ENCODE peak calls at places on chromosomes 16 and 17, in seven cellular contexts. One of them, this sample, is unnamed.
A peak's percentile ranks its signal among the peaks of the same experiment; 100 is the strongest.

GRCh38 chr16:81693467-81694303 is 85.4 kb upstream of the PLCG2 start:
- DNase-seq in AG04450: no peak
- DNase-seq in RWPE2: peak; percentile 51
- DNase-seq in CD8-positive, alpha-beta memory T cell: no peak
- DNase-seq in right cardiac atrium: peak; percentile 33
- DNase-seq in fibroblast of mammary gland: no peak
- DNase-seq in cardiac muscle cell: no peak
- DNase-seq in this sample: no peak

GRCh38 chr17:30422171-30422570 is 43.4 kb downstream of the CPD start:
- DNase-seq in AG04450: no peak
- DNase-seq in RWPE2: no peak
- DNase-seq in CD8-positive, alpha-beta memory T cell: no peak
- DNase-seq in right cardiac atrium: no peak
- DNase-seq in fibroblast of mammary gland: no peak
- DNase-seq in cardiac muscle cell: peak; percentile 60
- DNase-seq in this sample: no peak

GRCh38 chr16:85136705-85137322 is 24.5 kb upstream of the CIBAR2 start:
- DNase-seq in AG04450: no peak
- DNase-seq in RWPE2: no peak
- DNase-seq in CD8-positive, alpha-beta memory T cell: no peak
- DNase-seq in right cardiac atrium: no peak
- DNase-seq in fibroblast of mammary gland: peak; percentile 85
- DNase-seq in cardiac muscle cell: peak; percentile 74
- DNase-seq in this sample: no peak

GRCh38 chr17:56891751-56892150 is 22.1 kb downstream of the TRIM25 start:
- DNase-seq in AG04450: no peak
- DNase-seq in RWPE2: no peak
- DNase-seq in CD8-positive, alpha-beta memory T cell: peak; percentile 48
- DNase-seq in right cardiac atrium: peak; percentile 75
- DNase-seq in fibroblast of mammary gland: no peak
- DNase-seq in cardiac muscle cell: peak; percentile 26
- DNase-seq in this sample: peak; percentile 39

GRCh38 chr17:59845595-59846390 is 47.0 kb downstream of the TUBD1 start:
- DNase-seq in AG04450: no peak
- DNase-seq in RWPE2: peak; percentile 87
- DNase-seq in CD8-positive, alpha-beta memory T cell: no peak
- DNase-seq in right cardiac atrium: no peak
- DNase-seq in fibroblast of mammary gland: peak; percentile 91
- DNase-seq in cardiac muscle cell: peak; percentile 74
- DNase-seq in this sample: no peak

GRCh38 chr17:80845863-80846671 is 145.6 kb upstream of the CHMP6 start:
- DNase-seq in AG04450: no peak
- DNase-seq in RWPE2: peak; percentile 51
- DNase-seq in CD8-positive, alpha-beta memory T cell: no peak
- DNase-seq in right cardiac atrium: no peak
- DNase-seq in fibroblast of mammary gland: no peak
- DNase-seq in cardiac muscle cell: no peak
- DNase-seq in this sample: no peak

GRCh38 chr17:7523033-7523432 is 25.8 kb upstream of the TNFSF12 start:
- DNase-seq in AG04450: no peak
- DNase-seq in RWPE2: no peak
- DNase-seq in CD8-positive, alpha-beta memory T cell: peak; percentile 31
- DNase-seq in right cardiac atrium: peak; percentile 69
- DNase-seq in fibroblast of mammary gland: peak; percentile 20
- DNase-seq in cardiac muscle cell: peak; percentile 22
- DNase-seq in this sample: peak; percentile 35

GRCh38 chr16:2531371-2531695 is at the start of gene CEMP1:
- DNase-seq in AG04450: no peak
- DNase-seq in RWPE2: no peak
- DNase-seq in CD8-positive, alpha-beta memory T cell: no peak
- DNase-seq in right cardiac atrium: no peak
- DNase-seq in fibroblast of mammary gland: no peak
- DNase-seq in cardiac muscle cell: no peak
- DNase-seq in this sample: peak; percentile 52

GRCh38 chr16:48497932-48498760 is 111.8 kb downstream of the N4BP1 start:
- DNase-seq in AG04450: no peak
- DNase-seq in RWPE2: no peak
- DNase-seq in CD8-positive, alpha-beta memory T cell: no peak
- DNase-seq in right cardiac atrium: peak; percentile 62
- DNase-seq in fibroblast of mammary gland: no peak
- DNase-seq in cardiac muscle cell: no peak
- DNase-seq in this sample: no peak

GRCh38 chr16:81451753-81452680 is 7.4 kb downstream of the CMIP start:
- DNase-seq in AG04450: no peak
- DNase-seq in RWPE2: no peak
- DNase-seq in CD8-positive, alpha-beta memory T cell: no peak
- DNase-seq in right cardiac atrium: peak; percentile 71
- DNase-seq in fibroblast of mammary gland: no peak
- DNase-seq in cardiac muscle cell: peak; percentile 36
- DNase-seq in this sample: peak; percentile 54

GRCh38 chr17:40561294-40561870 is 3.9 kb downstream of the CCR7 start:
- DNase-seq in AG04450: no peak
- DNase-seq in RWPE2: no peak
- DNase-seq in CD8-positive, alpha-beta memory T cell: no peak
- DNase-seq in right cardiac atrium: no peak
- DNase-seq in fibroblast of mammary gland: no peak
- DNase-seq in cardiac muscle cell: no peak
- DNase-seq in this sample: no peak

GRCh38 chr16:66262253-66263167 is 104.0 kb upstream of the CDH5 start:
- DNase-seq in AG04450: no peak
- DNase-seq in RWPE2: peak; percentile 29
- DNase-seq in CD8-positive, alpha-beta memory T cell: no peak
- DNase-seq in right cardiac atrium: peak; percentile 85
- DNase-seq in fibroblast of mammary gland: peak; percentile 80
- DNase-seq in cardiac muscle cell: peak; percentile 54
- DNase-seq in this sample: no peak

GRCh38 chr16:49631521-49632041 is 224.3 kb downstream of the ZNF423 start:
- DNase-seq in AG04450: no peak
- DNase-seq in RWPE2: no peak
- DNase-seq in CD8-positive, alpha-beta memory T cell: no peak
- DNase-seq in right cardiac atrium: peak; percentile 47
- DNase-seq in fibroblast of mammary gland: peak; percentile 38
- DNase-seq in cardiac muscle cell: peak; percentile 59
- DNase-seq in this sample: no peak

GRCh38 chr16:28166394-28167208 is 45.2 kb downstream of the XPO6 start:
- DNase-seq in AG04450: no peak
- DNase-seq in RWPE2: no peak
- DNase-seq in CD8-positive, alpha-beta memory T cell: no peak
- DNase-seq in right cardiac atrium: no peak
- DNase-seq in fibroblast of mammary gland: peak; percentile 73
- DNase-seq in cardiac muscle cell: no peak
- DNase-seq in this sample: no peak

GRCh38 chr16:1081734-1082265 is 9.3 kb downstream of the SSTR5 start:
- DNase-seq in AG04450: no peak
- DNase-seq in RWPE2: no peak
- DNase-seq in CD8-positive, alpha-beta memory T cell: no peak
- DNase-seq in right cardiac atrium: no peak
- DNase-seq in fibroblast of mammary gland: no peak
- DNase-seq in cardiac muscle cell: no peak
- DNase-seq in this sample: no peak

GRCh38 chr17:44795928-44796327 is 34.2 kb downstream of the GJC1 start:
- DNase-seq in AG04450: no peak
- DNase-seq in RWPE2: no peak
- DNase-seq in CD8-positive, alpha-beta memory T cell: no peak
- DNase-seq in right cardiac atrium: peak; percentile 35
- DNase-seq in fibroblast of mammary gland: no peak
- DNase-seq in cardiac muscle cell: no peak
- DNase-seq in this sample: no peak

GRCh38 chr17:57408064-57408811 is 151.9 kb downstream of the MSI2 start:
- DNase-seq in AG04450: no peak
- DNase-seq in RWPE2: no peak
- DNase-seq in CD8-positive, alpha-beta memory T cell: no peak
- DNase-seq in right cardiac atrium: no peak
- DNase-seq in fibroblast of mammary gland: no peak
- DNase-seq in cardiac muscle cell: no peak
- DNase-seq in this sample: peak; percentile 14

GRCh38 chr16:81702506-81702905 is 76.6 kb upstream of the PLCG2 start:
- DNase-seq in AG04450: no peak
- DNase-seq in RWPE2: no peak
- DNase-seq in CD8-positive, alpha-beta memory T cell: no peak
- DNase-seq in right cardiac atrium: no peak
- DNase-seq in fibroblast of mammary gland: no peak
- DNase-seq in cardiac muscle cell: no peak
- DNase-seq in this sample: no peak

GRCh38 chr17:19652595-19652994 is 4.0 kb downstream of the ALDH3A2 start:
- DNase-seq in AG04450: no peak
- DNase-seq in RWPE2: no peak
- DNase-seq in CD8-positive, alpha-beta memory T cell: no peak
- DNase-seq in right cardiac atrium: peak; percentile 57
- DNase-seq in fibroblast of mammary gland: peak; percentile 44
- DNase-seq in cardiac muscle cell: peak; percentile 64
- DNase-seq in this sample: no peak

GRCh38 chr17:10807704-10808128 is 3.8 kb upstream of the TMEM238L start:
- DNase-seq in AG04450: no peak
- DNase-seq in RWPE2: no peak
- DNase-seq in CD8-positive, alpha-beta memory T cell: no peak
- DNase-seq in right cardiac atrium: no peak
- DNase-seq in fibroblast of mammary gland: no peak
- DNase-seq in cardiac muscle cell: no peak
- DNase-seq in this sample: no peak

GRCh38 chr16:72961115-72961832 is 86.7 kb downstream of the ZFHX3 start:
- DNase-seq in AG04450: no peak
- DNase-seq in RWPE2: no peak
- DNase-seq in CD8-positive, alpha-beta memory T cell: no peak
- DNase-seq in right cardiac atrium: no peak
- DNase-seq in fibroblast of mammary gland: peak; percentile 34
- DNase-seq in cardiac muscle cell: peak; percentile 14
- DNase-seq in this sample: no peak

GRCh38 chr17:74446551-74447500 is 14.9 kb downstream of the GPRC5C start:
- DNase-seq in AG04450: no peak
- DNase-seq in RWPE2: peak; percentile 66
- DNase-seq in CD8-positive, alpha-beta memory T cell: no peak
- DNase-seq in right cardiac atrium: peak; percentile 89
- DNase-seq in fibroblast of mammary gland: peak; percentile 54
- DNase-seq in cardiac muscle cell: peak; percentile 61
- DNase-seq in this sample: no peak

GRCh38 chr16:27169511-27170071 is 33.7 kb upstream of the KDM8 start:
- DNase-seq in AG04450: peak; percentile 53
- DNase-seq in RWPE2: no peak
- DNase-seq in CD8-positive, alpha-beta memory T cell: peak; percentile 60
- DNase-seq in right cardiac atrium: no peak
- DNase-seq in fibroblast of mammary gland: peak; percentile 57
- DNase-seq in cardiac muscle cell: peak; percentile 95
- DNase-seq in this sample: peak; percentile 85

GRCh38 chr16:86520317-86521210 is 10.2 kb downstream of the FOXF1 start:
- DNase-seq in AG04450: no peak
- DNase-seq in RWPE2: no peak
- DNase-seq in CD8-positive, alpha-beta memory T cell: no peak
- DNase-seq in right cardiac atrium: no peak
- DNase-seq in fibroblast of mammary gland: no peak
- DNase-seq in cardiac muscle cell: no peak
- DNase-seq in this sample: no peak
- H3K4me3 ChIP-seq in AG04450: peak overlapping the region; percentile 42
- H3K4me3 ChIP-seq in RWPE2: no peak overlapping the region
- H3K4me3 ChIP-seq in CD8-positive, alpha-beta memory T cell: no peak overlapping the region
- H3K4me3 ChIP-seq in right cardiac atrium: no peak overlapping the region
- H3K4me3 ChIP-seq in fibroblast of mammary gland: no peak overlapping the region
- H3K4me3 ChIP-seq in cardiac muscle cell: no peak overlapping the region
- H3K4me3 ChIP-seq in this sample: no peak overlapping the region

DNA sequence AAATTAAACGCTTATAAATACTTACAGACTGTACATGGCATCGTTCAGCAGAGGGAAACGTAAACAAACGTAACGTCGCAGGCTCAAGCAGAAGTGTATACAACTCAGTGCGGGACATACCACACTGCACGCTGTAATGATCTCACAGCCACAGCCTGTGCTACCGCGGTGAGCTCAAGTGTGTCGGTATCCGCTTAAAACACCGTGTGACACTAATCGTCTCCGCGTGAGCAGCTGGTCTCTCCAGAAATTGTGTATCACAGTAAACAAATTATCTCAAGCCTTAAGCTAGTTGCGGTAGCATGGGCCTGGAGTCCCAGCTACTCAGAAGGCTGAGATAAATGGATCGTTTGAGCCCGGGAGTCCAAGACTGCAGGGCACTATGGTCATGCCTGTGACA is 115.3 kb downstream of the ANKRD11 start:
- DNase-seq in AG04450: no peak
- DNase-seq in RWPE2: no peak
- DNase-seq in CD8-positive, alpha-beta memory T cell: no peak
- DNase-seq in right cardiac atrium: no peak
- DNase-seq in fibroblast of mammary gland: no peak
- DNase-seq in cardiac muscle cell: no peak
- DNase-seq in this sample: no peak
- H3K4me3 ChIP-seq in AG04450: no peak overlapping the region
- H3K4me3 ChIP-seq in RWPE2: no peak overlapping the region
- H3K4me3 ChIP-seq in CD8-positive, alpha-beta memory T cell: no peak overlapping the region
- H3K4me3 ChIP-seq in right cardiac atrium: no peak overlapping the region
- H3K4me3 ChIP-seq in fibroblast of mammary gland: no peak overlapping the region
- H3K4me3 ChIP-seq in cardiac muscle cell: no peak overlapping the region
- H3K4me3 ChIP-seq in this sample: no peak overlapping the region

DNA sequence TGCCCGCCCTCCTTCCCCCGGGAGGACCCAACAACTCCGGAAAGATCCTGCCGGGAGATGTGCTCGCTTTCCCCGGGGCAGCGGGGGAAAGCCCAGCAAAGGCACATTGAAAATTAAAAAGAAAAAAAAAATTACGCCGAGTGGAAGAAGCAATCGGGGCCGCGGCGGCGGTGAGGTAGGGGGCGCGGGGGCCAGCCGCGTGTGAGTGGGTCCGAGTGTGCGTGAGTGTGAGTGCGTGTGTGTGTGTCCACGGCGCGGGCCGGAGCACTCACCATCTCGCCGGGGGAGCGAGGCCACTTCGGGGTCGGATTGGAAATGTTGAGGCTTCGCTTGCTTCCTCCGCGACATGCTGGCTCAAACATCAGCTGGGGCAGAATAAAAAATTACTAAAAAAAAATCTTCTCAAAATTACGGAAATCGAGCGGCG is at the start of gene SALL1:
- DNase-seq in AG04450: no peak
- DNase-seq in RWPE2: no peak
- DNase-seq in CD8-positive, alpha-beta memory T cell: no peak
- DNase-seq in right cardiac atrium: no peak
- DNase-seq in fibroblast of mammary gland: peak; percentile 25
- DNase-seq in cardiac muscle cell: peak; percentile 23
- DNase-seq in this sample: no peak
- H3K4me3 ChIP-seq in AG04450: peak within 1 kb of the TSS; percentile 82
- H3K4me3 ChIP-seq in RWPE2: peak within 1 kb of the TSS; percentile 9
- H3K4me3 ChIP-seq in CD8-positive, alpha-beta memory T cell: no peak within 1 kb of the TSS
- H3K4me3 ChIP-seq in right cardiac atrium: peak within 1 kb of the TSS; percentile 69
- H3K4me3 ChIP-seq in fibroblast of mammary gland: peak within 1 kb of the TSS; percentile 81
- H3K4me3 ChIP-seq in cardiac muscle cell: peak within 1 kb of the TSS; percentile 68
- H3K4me3 ChIP-seq in this sample: no peak within 1 kb of the TSS

GRCh38 chr16:88701541-88702363 is 4.5 kb downstream of the RNF166 start:
- DNase-seq in AG04450: no peak
- DNase-seq in RWPE2: no peak
- DNase-seq in CD8-positive, alpha-beta memory T cell: no peak
- DNase-seq in right cardiac atrium: no peak
- DNase-seq in fibroblast of mammary gland: no peak
- DNase-seq in cardiac muscle cell: no peak
- DNase-seq in this sample: no peak
- H3K4me3 ChIP-seq in AG04450: no peak overlapping the region
- H3K4me3 ChIP-seq in RWPE2: no peak overlapping the region
- H3K4me3 ChIP-seq in CD8-positive, alpha-beta memory T cell: peak overlapping the region; percentile 97
- H3K4me3 ChIP-seq in right cardiac atrium: no peak overlapping the region
- H3K4me3 ChIP-seq in fibroblast of mammary gland: no peak overlapping the region
- H3K4me3 ChIP-seq in cardiac muscle cell: no peak overlapping the region
- H3K4me3 ChIP-seq in this sample: peak overlapping the region; percentile 56

This sample was measured in naive thymus-derived CD4-positive, alpha-beta T cell.